ENCODE peak calls at places on chromosome 7, in ten cellular contexts. S, T, B, K, L, W, A, D, Q and J are unnamed samples.

GRCh38 chr7:99451936-99452335 is 13.2 kb downstream of the CPSF4 start:
- DNase-seq in S (no peak), T (no peak), B (no peak), K (no peak), L (no peak), W (no peak), A (no peak), D (no peak), Q (no peak), J (no peak)

GRCh38 chr7:93725954-93726353 is 151.4 kb upstream of the CALCR start:
- DNase-seq in S (no peak), T (no peak), B (no peak), K (no peak), L (no peak), W (no peak), A (no peak), D (no peak), Q (no peak), J (no peak)

GRCh38 chr7:88835147-88835728 is 39.7 kb upstream of the TEX47 start:
- DNase-seq in S (no peak), T (no peak), B (peak), K (no peak), L (no peak), W (peak), A (peak), D (no peak), Q (no peak), J (no peak)

GRCh38 chr7:84194484-84195260 is at the start of gene SEMA3A:
- DNase-seq in S (peak), T (peak), B (peak), K (no peak), L (no peak), W (peak), A (peak), D (no peak), Q (no peak), J (no peak)

GRCh38 chr7:92880212-92881090 is 44.1 kb upstream of the CDK6 start:
- DNase-seq in S (no peak), T (peak), B (no peak), K (no peak), L (no peak), W (peak), A (peak), D (no peak), Q (no peak), J (no peak)

GRCh38 chr7:138468244-138469123 is 8.4 kb downstream of the TRIM24 start:
- DNase-seq in S (no peak), T (no peak), B (no peak), K (no peak), L (no peak), W (no peak), A (no peak), D (no peak), Q (no peak), J (peak)

GRCh38 chr7:134625571-134625970 is 21.1 kb upstream of the BPGM start:
- DNase-seq in S (no peak), T (no peak), B (no peak), K (no peak), L (no peak), W (peak), A (no peak), D (no peak), Q (no peak), J (no peak)

GRCh38 chr7:133248901-133249300 is 4.0 kb upstream of the EXOC4 start:
- DNase-seq in S (no peak), T (no peak), B (no peak), K (no peak), L (no peak), W (no peak), A (no peak), D (no peak), Q (no peak), J (no peak)

GRCh38 chr7:23462846-23463245 is 7.4 kb downstream of the IGF2BP3 start:
- DNase-seq in S (no peak), T (peak), B (no peak), K (no peak), L (no peak), W (peak), A (peak), D (no peak), Q (no peak), J (no peak)

GRCh38 chr7:19713676-19714075 is 4.8 kb upstream of the POLR1F start:
- DNase-seq in S (no peak), T (peak), B (peak), K (no peak), L (no peak), W (peak), A (peak), D (no peak), Q (no peak), J (no peak)

GRCh38 chr7:32219416-32219815 is 149.2 kb upstream of the PDE1C start:
- DNase-seq in S (no peak), T (no peak), B (no peak), K (no peak), L (no peak), W (no peak), A (no peak), D (no peak), Q (no peak), J (no peak)

GRCh38 chr7:65946895-65947294 is 35.1 kb downstream of the GUSB start:
- DNase-seq in S (no peak), T (no peak), B (no peak), K (no peak), L (no peak), W (peak), A (no peak), D (no peak), Q (no peak), J (no peak)

GRCh38 chr7:107196834-107197610 is 28.2 kb downstream of the HBP1 start:
- DNase-seq in S (no peak), T (no peak), B (no peak), K (no peak), L (no peak), W (no peak), A (no peak), D (no peak), Q (no peak), J (no peak)

GRCh38 chr7:1919539-1920265 is 249.6 kb downstream of the ELFN1 start:
- DNase-seq in S (no peak), T (peak), B (no peak), K (no peak), L (no peak), W (no peak), A (peak), D (no peak), Q (no peak), J (peak)

GRCh38 chr7:25519962-25520562 is 291.8 kb upstream of the NPVF start:
- DNase-seq in S (no peak), T (peak), B (no peak), K (no peak), L (no peak), W (no peak), A (no peak), D (no peak), Q (no peak), J (no peak)

GRCh38 chr7:149727541-149728476 is 45.6 kb downstream of the ZNF467 start:
- DNase-seq in S (no peak), T (no peak), B (no peak), K (peak), L (no peak), W (no peak), A (no peak), D (no peak), Q (no peak), J (no peak)

GRCh38 chr7:133797355-133797754 is 329.8 kb upstream of the LRGUK start:
- DNase-seq in S (no peak), T (no peak), B (no peak), K (no peak), L (no peak), W (no peak), A (no peak), D (no peak), Q (no peak), J (no peak)

GRCh38 chr7:18572885-18573284 is 77.3 kb downstream of the HDAC9 start:
- DNase-seq in S (no peak), T (no peak), B (no peak), K (no peak), L (no peak), W (no peak), A (no peak), D (no peak), Q (no peak), J (no peak)

GRCh38 chr7:141071855-141072547 is 1.9 kb upstream of the TMEM178B start:
- DNase-seq in S (peak), T (no peak), B (no peak), K (no peak), L (no peak), W (no peak), A (no peak), D (no peak), Q (no peak), J (no peak)

GRCh38 chr7:34011711-34012110 is 106.4 kb downstream of the BMPER start:
- DNase-seq in S (no peak), T (no peak), B (no peak), K (no peak), L (no peak), W (no peak), A (no peak), D (no peak), Q (no peak), J (no peak)

GRCh38 chr7:3033136-3033535 is 10.5 kb downstream of the CARD11 start:
- DNase-seq in S (no peak), T (no peak), B (no peak), K (no peak), L (no peak), W (no peak), A (no peak), D (no peak), Q (no peak), J (no peak)

GRCh38 chr7:159118623-159119022 is 26.0 kb downstream of the VIPR2 start:
- DNase-seq in S (no peak), T (no peak), B (no peak), K (peak), L (no peak), W (no peak), A (no peak), D (peak), Q (no peak), J (no peak)